ENCODE peak calls at places on chromosomes 4 and X, in eight cellular contexts. Z is T-cell; U is adrenal gland; N is GM23248; S is sciatic nerve; A is HFF-Myc; W is activated T-cell treated with anti-CD3 and anti-CD28 coated beads, Interleukin-2, amount 50 U/mL, for 1 hour; Q is NCI-H510A. K is an unnamed sample.

GRCh38 chr4:74540193-74540592 is 95.3 kb downstream of the AREG start:
- DNase-seq in N (peak; percentile 89), Q (no peak), Z (no peak), U (no peak), W (no peak), A (no peak), S (no peak), K (no peak)

GRCh38 chr4:102825261-102826071 is 1.9 kb downstream of the UBE2D3 start:
- DNase-seq in Z (peak; percentile 15), W (no peak), U (peak; percentile 67), Q (no peak), A (peak; percentile 52), N (peak; percentile 83), S (no peak), K (no peak)

GRCh38 chrX:77788050-77788449 is 2.0 kb upstream of the ATRX start:
- DNase-seq in Z (no peak), A (no peak), N (no peak), W (no peak), Q (no peak), S (no peak), U (no peak), K (no peak)

GRCh38 chrX:42680651-42681050 is 97.3 kb downstream of the PPP1R2C start:
- DNase-seq in W (no peak), U (peak; percentile 43), S (no peak), N (no peak), Q (no peak), Z (no peak), A (no peak), K (no peak)

GRCh38 chr4:100016191-100016590 is 66.1 kb upstream of the H2AZ1 start:
- DNase-seq in Q (no peak), N (no peak), Z (no peak), U (no peak), A (peak; percentile 16), W (no peak), S (no peak), K (no peak)

GRCh38 chr4:187046471-187046870 is 322.8 kb upstream of the FAT1 start:
- DNase-seq in S (no peak), W (no peak), U (no peak), A (no peak), N (no peak), Q (no peak), Z (no peak), K (no peak)

GRCh38 chr4:125104616-125105015 is 210.1 kb upstream of the FAT4 start:
- DNase-seq in S (no peak), A (peak; percentile 9), W (no peak), Q (no peak), Z (no peak), U (no peak), N (peak; percentile 15), K (no peak)

GRCh38 chr4:111776546-111776945 is 368.7 kb upstream of the FAM241A start:
- DNase-seq in W (no peak), S (no peak), U (no peak), N (peak; percentile 70), Z (no peak), Q (no peak), A (no peak), K (no peak)

GRCh38 chr4:142615324-142615665 is 230.8 kb downstream of the INPP4B start:
- DNase-seq in N (peak; percentile 81), Z (no peak), Q (no peak), W (no peak), S (no peak), A (peak; percentile 37), U (no peak), K (no peak)

GRCh38 chrX:372856-373640 is 13.7 kb downstream of the PPP2R3B start:
- DNase-seq in N (peak; percentile 38), W (no peak), U (no peak), Q (no peak), A (no peak), Z (no peak), S (no peak), K (no peak)

GRCh38 chrX:151396042-151396826 is 772 bp upstream of the VMA21 start:
- DNase-seq in S (no peak), Q (peak; percentile 51), A (peak; percentile 22), U (peak; percentile 65), W (peak; percentile 36), N (peak; percentile 77), Z (peak; percentile 35), K (peak; percentile 64)

GRCh38 chr4:18081708-18082107 is 60.2 kb upstream of the LCORL start:
- DNase-seq in U (no peak), N (no peak), Q (no peak), A (no peak), Z (no peak), W (no peak), S (no peak), K (no peak)

GRCh38 chrX:149129767-149130166 is 375.3 kb downstream of the IDS start:
- DNase-seq in W (no peak), A (no peak), S (no peak), Q (no peak), Z (no peak), U (no peak), N (no peak), K (no peak)

GRCh38 chr4:110904435-110905050 is 281.7 kb upstream of the PITX2 start:
- DNase-seq in Q (no peak), S (no peak), U (no peak), N (peak; percentile 5), W (no peak), A (peak; percentile 71), Z (no peak), K (no peak)

GRCh38 chr4:152382057-152382785 is 153.7 kb downstream of the FBXW7 start:
- DNase-seq in N (peak; percentile 26), A (no peak), U (no peak), W (no peak), S (no peak), Z (no peak), Q (no peak), K (no peak)

K was measured in WERI-Rb-1.